ENCODE peak calls at places on chromosomes 16 and 17, in five cellular contexts. S, P, W, J and C are unnamed samples.

GRCh38 chr17:15431201-15431600 is 36.2 kb downstream of the CDRT4 start:
- DNase-seq in J (no peak), W (no peak), S (no peak), P (no peak), C (no peak)

GRCh38 chr17:17779015-17779611 is 57.7 kb downstream of the SREBF1 start:
- DNase-seq in S (no peak), W (no peak), J (no peak), P (no peak), C (peak)

GRCh38 chr16:86761117-86761971 is 183.0 kb downstream of the FOXL1 start:
- DNase-seq in J (peak), P (peak), S (peak), W (no peak), C (peak)

GRCh38 chr17:80931421-80932265 is 60.0 kb upstream of the CHMP6 start:
- DNase-seq in S (peak), W (no peak), P (no peak), J (no peak), C (no peak)

GRCh38 chr16:1531638-1531910 is 1.9 kb upstream of the TMEM204 start:
- DNase-seq in J (no peak), S (no peak), P (no peak), W (no peak), C (no peak)

GRCh38 chr17:50219939-50220465 is 18.6 kb upstream of the COL1A1 start:
- DNase-seq in S (no peak), P (no peak), J (no peak), W (no peak), C (no peak)

GRCh38 chr17:28755486-28755885 is 11.7 kb downstream of the TRAF4 start:
- DNase-seq in J (no peak), W (no peak), P (no peak), S (peak), C (no peak)

GRCh38 chr16:13982446-13982845 is 62.5 kb downstream of the ERCC4 start:
- DNase-seq in S (no peak), W (no peak), P (no peak), J (no peak), C (no peak)

GRCh38 chr16:88502776-88503280 is 49.7 kb downstream of the ZFPM1 start:
- DNase-seq in J (no peak), S (no peak), W (no peak), P (no peak), C (no peak)

GRCh38 chr17:33169580-33170285 is 123.4 kb downstream of the ASIC2 start:
- DNase-seq in W (no peak), P (no peak), J (no peak), S (no peak), C (no peak)

GRCh38 chr17:8935194-8935593 is 30.3 kb downstream of the PIK3R5 start:
- DNase-seq in P (no peak), S (peak), J (no peak), W (no peak), C (peak)

GRCh38 chr16:88482630-88483391 is 29.7 kb downstream of the ZFPM1 start:
- DNase-seq in J (no peak), W (no peak), P (no peak), S (no peak), C (no peak)

GRCh38 chr17:76561799-76562268 is 22.0 kb downstream of the PRCD start:
- DNase-seq in J (no peak), P (no peak), W (no peak), S (no peak), C (no peak)

GRCh38 chr17:82440991-82441627 is 9.4 kb downstream of the CYBC1 start:
- DNase-seq in W (no peak), P (peak), J (no peak), S (peak), C (no peak)

GRCh38 chr17:61551255-61551742 is 39.7 kb downstream of the NACA2 start:
- DNase-seq in P (peak), J (no peak), W (no peak), S (no peak), C (no peak)

DNA sequence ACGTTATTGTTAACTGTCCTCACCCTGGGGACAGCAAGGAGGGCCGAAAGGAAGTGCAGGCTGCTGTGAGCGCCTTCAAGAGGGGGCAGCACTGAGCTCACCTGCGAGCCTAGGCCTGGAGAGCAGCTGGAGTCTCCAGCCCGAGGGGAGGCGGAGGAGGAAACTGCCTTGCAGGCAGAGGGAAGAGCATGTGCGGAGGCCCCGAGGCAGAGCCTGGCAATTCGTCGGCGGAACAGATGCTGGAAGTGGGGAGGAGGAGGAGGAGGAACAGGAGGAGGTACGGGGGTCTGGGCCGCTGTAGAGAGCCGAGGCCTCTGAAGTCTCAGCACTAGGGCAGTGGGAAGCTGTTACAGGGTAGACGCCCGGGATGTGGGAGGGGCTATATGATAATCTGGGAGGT is 49.6 kb upstream of the PLCG2 start:
- DNase-seq in W (no peak), J (no peak), S (no peak), P (peak), C (no peak)
- TF ChIP-seq CTCF in W (no peak), J (no peak), S (no peak), P (peak), C (no peak)

GRCh38 chr17:7706631-7707354 is 1.8 kb downstream of the EFNB3 start:
- DNase-seq in W (no peak), P (no peak), S (no peak), J (no peak), C (no peak)
- H3K4me3 ChIP-seq in W (no peak), P (no peak), S (no peak), J (no peak), C (no peak)

GRCh38 chr16:17470002-17470870 is 524 bp downstream of the XYLT1 start:
- DNase-seq in J (no peak), P (peak), S (peak), W (no peak), C (no peak)

GRCh38 chr16:17470871-17471744 is at the start of gene XYLT1:
- DNase-seq in W (peak), P (peak), J (no peak), S (peak), C (peak)

GRCh38 chr16:17469011-17469741 is 1.6 kb downstream of the XYLT1 start:
- DNase-seq in J (no peak), S (peak), P (peak), W (no peak), C (no peak)

GRCh38 chr16:17468611-17469010 is 2.1 kb downstream of the XYLT1 start:
- DNase-seq in P (peak), J (no peak), S (peak), W (no peak), C (no peak)

GRCh38 chr16:17469742-17470001 is 1.1 kb downstream of the XYLT1 start:
- DNase-seq in S (no peak), W (no peak), P (no peak), J (no peak), C (no peak)
- H3K27ac ChIP-seq in S (peak), W (peak), P (peak), J (no peak), C (no peak)

DNA sequence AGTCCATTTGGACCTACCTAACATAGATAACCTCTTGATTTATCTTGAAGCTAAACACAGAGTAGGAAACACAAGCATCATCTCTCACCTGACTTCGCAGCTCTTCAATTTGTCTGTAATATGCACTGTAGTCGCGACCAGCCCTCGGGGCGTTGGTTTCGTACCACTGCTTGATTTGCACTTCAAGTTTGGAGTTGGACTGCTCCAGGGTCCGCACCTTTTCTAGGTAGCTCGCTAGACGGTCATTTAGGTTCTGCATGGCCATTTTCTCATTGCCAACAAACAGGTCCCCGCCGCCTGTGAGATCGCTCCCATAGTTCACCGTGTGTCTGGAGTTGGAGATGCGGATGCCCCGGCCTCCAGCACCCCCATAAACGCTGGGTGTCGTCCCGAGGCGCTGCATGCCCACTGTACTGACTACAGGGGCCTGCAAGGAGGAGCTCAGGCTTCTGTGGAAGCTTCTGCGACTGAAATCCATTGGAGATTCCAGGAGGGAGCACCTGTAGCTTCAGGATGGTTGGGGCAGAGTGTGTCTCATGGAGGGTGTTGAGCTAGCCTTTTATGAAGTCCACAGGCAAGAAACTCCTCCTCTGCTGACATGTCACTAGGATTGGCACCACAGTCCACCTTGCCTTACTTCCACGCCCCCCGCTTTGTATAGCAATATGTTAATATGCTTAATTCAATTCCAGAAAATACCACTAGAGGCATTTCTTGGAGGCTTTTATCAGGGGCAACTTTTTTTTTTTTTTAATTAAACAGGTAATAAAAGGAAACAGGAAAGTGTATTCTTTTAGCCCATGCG is at the start of gene KRT20:
- DNase-seq in W (no peak), J (no peak), P (peak), S (no peak), C (no peak)
- TF ChIP-seq CTCF in W (no peak), J (peak), P (peak), S (no peak), C (no peak)

GRCh38 chr17:77830816-77831490 is 127.5 kb upstream of the TNRC6C start:
- DNase-seq in P (no peak), S (peak), W (no peak), J (no peak), C (peak)
- H3K4me3 ChIP-seq in P (no peak), S (no peak), W (no peak), J (no peak), C (no peak)